ENCODE peak calls at places on chromosomes 16 and 17, in seven cellular contexts. Q, B, S, C, X, Y and V are unnamed samples.
A peak's percentile ranks its signal among the peaks of the same experiment; 100 is the strongest.

GRCh38 chr17:29698837-29699236 is 76.1 kb upstream of the CORO6 start:
- DNase-seq in Q (no peak), B (no peak), S (no peak), C (no peak), X (no peak), Y (no peak), V (no peak)

GRCh38 chr17:9576521-9577401 is at the start of gene CFAP52:
- DNase-seq in Q (peak; percentile 71), B (peak; percentile 94), S (peak; percentile 83), C (peak; percentile 51), X (peak; percentile 90), Y (no peak), V (peak; percentile 72)

GRCh38 chr16:84541999-84542876 is 37.8 kb upstream of the MEAK7 start:
- DNase-seq in Q (no peak), B (no peak), S (no peak), C (no peak), X (peak; percentile 18), Y (no peak), V (no peak)

GRCh38 chr16:24639769-24640168 is 89.7 kb upstream of the TNRC6A start:
- DNase-seq in Q (no peak), B (no peak), S (no peak), C (no peak), X (no peak), Y (no peak), V (no peak)

GRCh38 chr16:35792516-35793285 is 2333.3 kb downstream of the TP53TG3F start:
- DNase-seq in Q (no peak), B (no peak), S (no peak), C (no peak), X (no peak), Y (no peak), V (no peak)

GRCh38 chr17:79595956-79596355 is 14.9 kb downstream of the RBFOX3 start:
- DNase-seq in Q (no peak), B (no peak), S (no peak), C (no peak), X (no peak), Y (no peak), V (no peak)

GRCh38 chr17:43935204-43935925 is 6.9 kb downstream of the PPY start:
- DNase-seq in Q (no peak), B (no peak), S (no peak), C (no peak), X (no peak), Y (no peak), V (no peak)

GRCh38 chr16:2429771-2430663 is 770 bp downstream of the CCNF start:
- DNase-seq in Q (no peak), B (peak; percentile 51), S (no peak), C (no peak), X (peak; percentile 70), Y (no peak), V (no peak)

GRCh38 chr16:53804467-53804866 is 100.5 kb downstream of the FTO start:
- DNase-seq in Q (no peak), B (no peak), S (no peak), C (no peak), X (no peak), Y (no peak), V (no peak)

GRCh38 chr16:53803998-53804397 is 100.0 kb downstream of the FTO start:
- DNase-seq in Q (no peak), B (peak; percentile 30), S (no peak), C (no peak), X (no peak), Y (no peak), V (no peak)

GRCh38 chr16:53803451-53803850 is 99.5 kb downstream of the FTO start:
- DNase-seq in Q (no peak), B (no peak), S (no peak), C (no peak), X (no peak), Y (no peak), V (no peak)

GRCh38 chr16:53805113-53805512 is 101.2 kb downstream of the FTO start:
- DNase-seq in Q (no peak), B (no peak), S (no peak), C (no peak), X (no peak), Y (no peak), V (no peak)

GRCh38 chr16:53805747-53806146 is 101.8 kb downstream of the FTO start:
- DNase-seq in Q (no peak), B (no peak), S (no peak), C (no peak), X (no peak), Y (no peak), V (no peak)
- H3K27ac ChIP-seq in Q (no peak overlapping the region), B (no peak overlapping the region), S (no peak overlapping the region), C (no peak overlapping the region), X (no peak overlapping the region), Y (no peak overlapping the region), V (no peak overlapping the region)

DNA sequence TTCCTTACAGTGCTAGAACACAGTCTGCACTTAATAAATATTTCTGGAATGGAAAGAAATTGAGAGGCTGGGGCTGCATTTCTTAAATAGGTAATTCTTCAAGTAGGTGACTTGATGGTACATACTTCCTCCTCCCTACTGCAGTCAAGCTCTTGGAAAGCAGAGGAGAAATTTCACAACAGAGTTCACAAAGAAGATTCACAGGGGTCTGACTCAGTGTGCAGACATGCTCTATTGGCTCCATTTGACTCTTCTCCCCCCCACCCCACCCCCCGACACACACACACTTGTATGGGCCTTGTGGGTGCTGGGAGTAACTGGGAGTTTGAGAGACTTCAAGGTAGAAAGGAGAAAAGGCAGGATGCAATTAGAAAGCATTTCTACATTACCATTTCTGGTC is 6.2 kb upstream of the MYOCD start:
- DNase-seq in Q (no peak), B (no peak), S (no peak), C (no peak), X (no peak), Y (no peak), V (no peak)
- TF ChIP-seq POLR2AphosphoS5 in Q (no peak), B (no peak), S (no peak), C (no peak), X (no peak), Y (no peak), V (no peak)

GRCh38 chr17:2011421-2012371 is 13.4 kb downstream of the RTN4RL1 start:
- DNase-seq in Q (peak; percentile 73), B (peak; percentile 64), S (no peak), C (no peak), X (no peak), Y (no peak), V (peak; percentile 79)
- H3K27ac ChIP-seq in Q (no peak overlapping the region), B (no peak overlapping the region), S (peak overlapping the region; percentile 62), C (no peak overlapping the region), X (peak overlapping the region; percentile 43), Y (no peak overlapping the region), V (peak overlapping the region; percentile 74)

GRCh38 chr17:50056217-50056960 is 479 bp downstream of the ITGA3 start:
- DNase-seq in Q (peak; percentile 76), B (peak; percentile 92), S (peak; percentile 84), C (no peak), X (peak; percentile 87), Y (no peak), V (peak; percentile 91)
- TF ChIP-seq POLR2AphosphoS5 in Q (peak; percentile 29), B (no peak), S (no peak), C (no peak), X (no peak), Y (no peak), V (peak; percentile 8)

DNA sequence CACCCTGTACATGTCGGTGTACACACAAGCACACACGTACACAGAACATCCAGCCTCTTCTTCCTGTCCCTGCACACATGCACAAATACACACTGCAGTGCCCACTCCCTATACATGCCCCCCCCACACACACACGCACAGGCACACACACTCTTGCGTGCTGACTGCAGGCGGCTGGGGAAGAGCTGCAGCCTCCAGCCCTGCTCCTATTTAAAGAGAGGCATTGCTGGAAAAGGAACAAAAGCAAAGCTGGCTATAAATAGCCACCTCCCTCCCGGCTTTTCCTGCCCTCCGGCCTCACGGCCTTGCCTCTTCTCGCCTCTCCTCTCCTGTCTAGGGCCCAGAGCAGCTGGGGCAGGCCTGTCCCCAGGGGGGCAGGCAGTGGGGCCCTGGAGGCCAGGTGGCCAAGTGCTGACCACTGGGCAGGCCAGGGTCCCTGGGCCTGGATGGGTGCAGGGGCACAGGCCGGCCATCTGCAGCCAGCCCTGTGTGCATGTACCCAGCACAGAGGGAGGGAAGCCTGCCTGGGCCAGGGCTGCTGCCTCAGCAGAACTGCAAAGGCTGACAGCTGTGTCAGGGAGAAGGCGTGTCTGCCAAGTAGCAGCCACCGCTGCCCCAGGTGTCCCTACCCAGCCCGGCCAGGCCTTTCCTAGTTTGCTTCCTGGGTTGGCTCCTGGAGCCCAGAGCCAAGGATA is 25.4 kb downstream of the RTN4RL1 start:
- DNase-seq in Q (peak; percentile 81), B (peak; percentile 46), S (peak; percentile 78), C (no peak), X (no peak), Y (no peak), V (peak; percentile 79)
- H3K27ac ChIP-seq in Q (peak overlapping the region; percentile 71), B (no peak overlapping the region), S (peak overlapping the region; percentile 81), C (no peak overlapping the region), X (peak overlapping the region; percentile 70), Y (no peak overlapping the region), V (peak overlapping the region; percentile 72)

GRCh38 chr16:49827806-49828428 is 28.0 kb downstream of the ZNF423 start:
- DNase-seq in Q (no peak), B (no peak), S (no peak), C (no peak), X (no peak), Y (no peak), V (no peak)
- TF ChIP-seq POLR2AphosphoS5 in Q (no peak), B (no peak), S (no peak), C (no peak), X (no peak), Y (no peak), V (no peak)